ENCODE peak calls at places on chromosomes 2 and 18, in five cellular contexts. U, L, Y, E and R are unnamed samples.

GRCh38 chr2:201923991-201924390 is 109.7 kb upstream of the FZD7 start:
- DNase-seq in U (no peak), L (no peak), Y (no peak), E (no peak), R (no peak)

GRCh38 chr2:31237348-31238017 is 3.5 kb downstream of the EHD3 start:
- DNase-seq in U (no peak), L (no peak), Y (no peak), E (no peak), R (no peak)

GRCh38 chr2:31319391-31320175 is 85.6 kb downstream of the EHD3 start:
- DNase-seq in U (peak), L (peak), Y (peak), E (no peak), R (no peak)

GRCh38 chr2:127153691-127154158 is 46.8 kb upstream of the BIN1 start:
- DNase-seq in U (no peak), L (peak), Y (no peak), E (no peak), R (no peak)

GRCh38 chr2:7792031-7792651 is 874.9 kb downstream of the RNF144A start:
- DNase-seq in U (no peak), L (peak), Y (peak), E (no peak), R (no peak)

GRCh38 chr2:2824588-2824987 is 493.5 kb upstream of the MYT1L start:
- DNase-seq in U (no peak), L (no peak), Y (no peak), E (no peak), R (no peak)

GRCh38 chr18:29154758-29155725 is 978.1 kb upstream of the CDH2 start:
- DNase-seq in U (no peak), L (peak), Y (peak), E (no peak), R (no peak)

GRCh38 chr2:102268529-102269524 is 42.5 kb upstream of the IL1RL1 start:
- DNase-seq in U (no peak), L (peak), Y (no peak), E (no peak), R (no peak)

GRCh38 chr2:157833721-157834120 is 42.4 kb downstream of the ACVR1 start:
- DNase-seq in U (no peak), L (no peak), Y (no peak), E (no peak), R (no peak)

GRCh38 chr2:54042908-54043620 is 72.3 kb upstream of the PSME4 start:
- DNase-seq in U (no peak), L (no peak), Y (no peak), E (no peak), R (no peak)

GRCh38 chr18:11883153-11883552 is 25.0 kb downstream of the MPPE1 start:
- DNase-seq in U (peak), L (no peak), Y (no peak), E (no peak), R (peak)

GRCh38 chr2:119536707-119537106 is 7.5 kb upstream of the CFAP221 start:
- DNase-seq in U (no peak), L (no peak), Y (no peak), E (no peak), R (no peak)

GRCh38 chr18:46174317-46175039 is 70.3 kb downstream of the HAUS1 start:
- DNase-seq in U (peak), L (peak), Y (peak), E (peak), R (peak)

GRCh38 chr2:29223851-29224692 is 108.9 kb downstream of the CLIP4 start:
- DNase-seq in U (no peak), L (peak), Y (peak), E (no peak), R (no peak)

GRCh38 chr2:233556756-233557736 is 9.5 kb downstream of the USP40 start:
- DNase-seq in U (peak), L (peak), Y (no peak), E (no peak), R (no peak)

DNA sequence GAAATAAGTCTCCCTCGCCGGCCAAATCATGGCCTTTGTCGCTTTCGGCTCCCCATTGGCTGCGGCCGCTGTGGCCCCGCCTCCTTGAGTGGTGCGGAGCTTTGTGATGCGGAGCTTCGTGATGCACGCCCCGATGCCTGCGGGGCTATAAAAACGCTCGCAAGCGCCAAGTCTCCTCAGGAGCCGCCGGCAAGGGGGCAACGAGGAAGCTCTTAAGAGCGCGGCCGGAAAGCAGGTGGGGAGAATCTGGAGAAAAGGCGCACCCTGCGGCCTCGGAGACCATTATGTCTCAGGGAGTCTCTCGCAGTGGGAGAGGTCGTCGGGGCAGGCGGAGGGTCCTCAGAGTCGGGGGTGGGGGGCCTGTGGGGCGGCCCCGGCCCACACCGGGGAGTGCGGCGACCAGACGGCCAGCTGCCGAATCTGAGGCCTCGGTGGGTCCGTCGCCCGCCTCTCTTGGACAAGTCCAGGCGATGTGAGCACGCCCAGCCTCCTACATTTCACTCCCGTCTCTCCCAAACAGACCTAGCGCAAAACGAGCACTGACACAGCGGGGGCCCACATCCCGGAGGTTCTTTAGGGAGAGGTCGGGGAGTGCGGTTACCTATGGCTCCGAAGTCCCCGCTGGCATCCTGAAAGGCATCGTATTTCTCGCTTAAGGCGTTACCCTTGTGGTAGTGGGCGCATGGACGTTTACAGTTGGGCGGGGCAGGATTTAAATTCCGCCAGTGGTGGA is at the start of gene CABYR:
- DNase-seq in U (peak), L (peak), Y (peak), E (peak), R (peak)
- TF ChIP-seq CTCF in U (no peak), L (no peak), Y (no peak), E (no peak), R (no peak)

DNA sequence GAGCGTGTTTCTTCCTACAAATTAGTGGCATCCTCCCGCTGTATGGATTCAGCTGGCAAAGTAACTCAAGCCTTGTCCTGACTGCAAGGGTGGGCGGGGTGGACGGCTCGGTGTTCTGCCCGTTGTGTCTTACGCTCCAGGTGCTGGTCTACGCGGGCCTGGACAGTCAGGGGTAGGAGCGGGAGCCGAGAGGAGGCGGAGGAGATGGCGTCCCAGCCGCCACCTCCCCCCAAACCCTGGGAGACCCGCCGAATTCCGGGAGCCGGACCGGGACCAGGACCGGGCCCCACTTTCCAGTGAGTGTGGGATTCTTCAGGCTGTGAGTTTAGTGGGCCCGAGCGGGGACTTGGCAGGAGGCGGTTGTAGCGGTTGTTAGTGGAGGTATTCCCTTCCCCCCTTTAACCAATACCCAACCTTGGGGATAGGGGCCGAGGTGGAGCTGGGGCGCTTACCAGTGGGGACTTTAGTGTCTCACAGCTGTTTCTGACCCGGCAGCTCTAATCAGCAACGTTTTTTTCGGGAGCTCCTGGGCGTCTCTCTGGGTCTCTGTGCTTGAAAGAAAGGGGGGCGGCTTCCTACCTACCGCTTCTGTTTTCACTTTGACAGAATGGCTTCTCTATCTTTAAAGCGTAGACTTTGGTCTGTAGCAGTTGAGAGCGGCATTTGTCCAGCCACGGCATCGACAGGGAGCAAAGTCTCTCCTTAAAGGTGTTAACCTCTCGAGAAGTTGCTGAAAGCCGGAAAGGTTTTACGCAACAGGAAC is at the start of the genes PEX13 and PUS10:
- DNase-seq in U (peak), L (no peak), Y (peak), E (peak), R (peak)
- TF ChIP-seq CTCF in U (no peak), L (no peak), Y (no peak), E (no peak), R (no peak)

GRCh38 chr2:53021285-53021684 is 746.3 kb upstream of the CHAC2 start:
- DNase-seq in U (no peak), L (peak), Y (no peak), E (no peak), R (no peak)

GRCh38 chr2:53021828-53022227 is 745.8 kb upstream of the CHAC2 start:
- DNase-seq in U (no peak), L (no peak), Y (no peak), E (no peak), R (no peak)

GRCh38 chr2:53018830-53019425 is 748.7 kb upstream of the CHAC2 start:
- DNase-seq in U (no peak), L (peak), Y (no peak), E (no peak), R (no peak)
- TF ChIP-seq CTCF in U (no peak), L (peak), Y (no peak), E (peak), R (no peak)

GRCh38 chr2:73176205-73176880 is 26.0 kb upstream of the NOTO start:
- DNase-seq in U (peak), L (no peak), Y (no peak), E (peak), R (peak)

GRCh38 chr2:73176881-73177644 is 25.3 kb upstream of the NOTO start:
- DNase-seq in U (peak), L (peak), Y (peak), E (peak), R (peak)

GRCh38 chr2:73174941-73175662 is 27.3 kb upstream of the NOTO start:
- DNase-seq in U (no peak), L (no peak), Y (no peak), E (no peak), R (peak)

GRCh38 chr2:73174244-73174643 is 28.1 kb upstream of the NOTO start:
- DNase-seq in U (no peak), L (no peak), Y (no peak), E (no peak), R (no peak)

DNA sequence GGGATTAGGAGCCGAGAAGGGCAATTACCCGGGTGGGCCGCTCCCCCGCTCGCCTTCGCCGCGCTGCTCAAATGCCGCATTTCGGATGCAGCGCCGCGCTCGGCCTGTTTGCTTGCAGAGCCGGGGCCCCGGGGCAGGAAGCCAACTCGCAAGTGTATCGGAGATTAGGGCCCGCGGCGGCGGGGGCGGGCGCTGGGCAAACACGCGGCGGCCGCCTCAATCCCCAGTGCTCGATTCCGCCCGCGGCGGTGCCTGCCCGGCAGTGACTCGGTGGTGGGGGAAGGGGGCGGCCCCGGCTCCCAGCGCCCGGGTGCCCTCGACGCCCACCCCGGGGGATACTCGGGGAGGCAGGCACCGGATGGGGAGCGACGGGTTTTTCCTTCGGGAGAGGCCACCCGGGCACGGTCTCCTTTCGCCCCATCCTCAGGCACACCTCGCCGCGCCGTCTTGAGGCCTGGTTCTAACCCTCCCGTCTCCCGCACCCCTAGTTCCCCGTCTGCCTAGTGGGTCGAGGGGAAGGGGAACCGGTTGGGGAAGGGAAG is 26.6 kb upstream of the NOTO start:
- DNase-seq in U (peak), L (peak), Y (peak), E (peak), R (peak)
- TF ChIP-seq CTCF in U (no peak), L (no peak), Y (no peak), E (no peak), R (no peak)

GRCh38 chr2:179991344-179991743 is 15.8 kb downstream of the CWC22 start:
- DNase-seq in U (no peak), L (no peak), Y (no peak), E (peak), R (no peak)
- TF ChIP-seq CTCF in U (no peak), L (peak), Y (no peak), E (peak), R (peak)

GRCh38 chr2:195779491-195779890 is 122.5 kb downstream of the SLC39A10 start:
- DNase-seq in U (no peak), L (no peak), Y (no peak), E (no peak), R (no peak)
- TF ChIP-seq CTCF in U (no peak), L (no peak), Y (no peak), E (no peak), R (no peak)

GRCh38 chr2:117411983-117412382 is 402.5 kb upstream of the DDX18 start:
- DNase-seq in U (no peak), L (no peak), Y (no peak), E (no peak), R (no peak)
- TF ChIP-seq CTCF in U (no peak), L (no peak), Y (no peak), E (peak), R (no peak)